ENCODE peak calls at places on chromosomes 6 and 20, in four cellular contexts. M, K, V and I are unnamed samples. For H3K27me3, the result is how much of the 10 kb centered on the place peaks cover.

GRCh38 chr20:37095108-37095608 is 639 bp downstream of the RBL1 start:
- DNase-seq in M (no peak), K (no peak), V (no peak), I (no peak)

GRCh38 chr6:36735110-36735971 is 37.7 kb downstream of the RAB44 start:
- DNase-seq in M (peak), K (peak), V (peak), I (peak)

GRCh38 chr20:62066339-62066982 is 780 bp upstream of the TAF4 start:
- DNase-seq in M (no peak), K (peak), V (no peak), I (no peak)

GRCh38 chr20:4601630-4602296 is 119.9 kb upstream of the PRND start:
- DNase-seq in M (no peak), K (no peak), V (no peak), I (no peak)

GRCh38 chr6:170369439-170369838 is 62.9 kb downstream of the FAM120B start:
- DNase-seq in M (no peak), K (no peak), V (no peak), I (no peak)

GRCh38 chr6:41917528-41917927 is 3.4 kb downstream of the MED20 start:
- DNase-seq in M (peak), K (no peak), V (no peak), I (no peak)

GRCh38 chr6:137105375-137105774 is 60.6 kb upstream of the IL20RA start:
- DNase-seq in M (no peak), K (no peak), V (no peak), I (no peak)

GRCh38 chr6:85569323-85569722 is 24.3 kb downstream of the SNX14 start:
- DNase-seq in M (peak), K (no peak), V (no peak), I (no peak)

GRCh38 chr6:31308050-31308844 is 36.4 kb upstream of the HLA-C start:
- DNase-seq in M (no peak), K (peak), V (no peak), I (no peak)

GRCh38 chr6:3045369-3045768 is 22.9 kb upstream of the RIPK1 start:
- DNase-seq in M (no peak), K (no peak), V (no peak), I (no peak)

GRCh38 chr20:3092611-3093379 is 8.3 kb upstream of the AVP start:
- DNase-seq in M (no peak), K (peak), V (no peak), I (no peak)

GRCh38 chr6:90369024-90369519 is 72.4 kb upstream of the BACH2 start:
- DNase-seq in M (peak), K (peak), V (peak), I (peak)

GRCh38 chr6:93182933-93183479 is 236.4 kb downstream of the EPHA7 start:
- DNase-seq in M (no peak), K (no peak), V (no peak), I (no peak)

GRCh38 chr20:44409132-44409600 is 53.7 kb downstream of the HNF4A start:
- DNase-seq in M (peak), K (no peak), V (no peak), I (no peak)

GRCh38 chr6:24859608-24860007 is 60.9 kb upstream of the ARMH2 start:
- DNase-seq in M (no peak), K (no peak), V (no peak), I (no peak)

GRCh38 chr20:38049800-38050199 is 16.3 kb downstream of the RPRD1B start:
- DNase-seq in M (peak), K (no peak), V (no peak), I (no peak)

GRCh38 chr6:71043902-71044301 is 87.0 kb upstream of the B3GAT2 start:
- DNase-seq in M (peak), K (no peak), V (no peak), I (no peak)

GRCh38 chr20:20712004-20712473 is 405 bp downstream of the RALGAPA2 start:
- DNase-seq in M (no peak), K (no peak), V (no peak), I (no peak)

GRCh38 chr20:64058536-64058935 is 4.5 kb upstream of the TCEA2 start:
- DNase-seq in M (peak), K (no peak), V (no peak), I (no peak)

GRCh38 chr6:165573671-165574070 is 89.4 kb downstream of the PDE10A start:
- DNase-seq in M (peak), K (peak), V (no peak), I (no peak)

GRCh38 chr6:53042112-53042511 is 23.1 kb upstream of the FBXO9 start:
- DNase-seq in M (peak), K (no peak), V (no peak), I (no peak)

GRCh38 chr20:2602746-2603145 is 49.7 kb upstream of the NOP56 start:
- DNase-seq in M (no peak), K (no peak), V (no peak), I (no peak)

GRCh38 chr6:122372647-122373046 is 26.8 kb upstream of the HSF2 start:
- DNase-seq in M (peak), K (no peak), V (no peak), I (no peak)
- TF ChIP-seq CTCF in M (peak), K (peak), V (no peak), I (no peak)

GRCh38 chr6:40419881-40420705 is 167.1 kb downstream of the LRFN2 start:
- DNase-seq in M (no peak), K (no peak), V (peak), I (no peak)
- H3K27me3 ChIP-seq in M (under half), K (under half), V (under half), I (under half)

GRCh38 chr6:14711056-14711703 is 534.7 kb upstream of the JARID2 start:
- DNase-seq in M (peak), K (no peak), V (no peak), I (no peak)
- TF ChIP-seq CTCF in M (peak), K (peak), V (no peak), I (no peak)

GRCh38 chr6:141701732-141702131 is 431.0 kb upstream of the GJE1 start:
- DNase-seq in M (no peak), K (no peak), V (no peak), I (no peak)

GRCh38 chr6:141700836-141701235 is 431.9 kb upstream of the GJE1 start:
- DNase-seq in M (peak), K (no peak), V (no peak), I (no peak)
- H3K27me3 ChIP-seq in M (under half), K (under half), V (under half), I (under half)

DNA sequence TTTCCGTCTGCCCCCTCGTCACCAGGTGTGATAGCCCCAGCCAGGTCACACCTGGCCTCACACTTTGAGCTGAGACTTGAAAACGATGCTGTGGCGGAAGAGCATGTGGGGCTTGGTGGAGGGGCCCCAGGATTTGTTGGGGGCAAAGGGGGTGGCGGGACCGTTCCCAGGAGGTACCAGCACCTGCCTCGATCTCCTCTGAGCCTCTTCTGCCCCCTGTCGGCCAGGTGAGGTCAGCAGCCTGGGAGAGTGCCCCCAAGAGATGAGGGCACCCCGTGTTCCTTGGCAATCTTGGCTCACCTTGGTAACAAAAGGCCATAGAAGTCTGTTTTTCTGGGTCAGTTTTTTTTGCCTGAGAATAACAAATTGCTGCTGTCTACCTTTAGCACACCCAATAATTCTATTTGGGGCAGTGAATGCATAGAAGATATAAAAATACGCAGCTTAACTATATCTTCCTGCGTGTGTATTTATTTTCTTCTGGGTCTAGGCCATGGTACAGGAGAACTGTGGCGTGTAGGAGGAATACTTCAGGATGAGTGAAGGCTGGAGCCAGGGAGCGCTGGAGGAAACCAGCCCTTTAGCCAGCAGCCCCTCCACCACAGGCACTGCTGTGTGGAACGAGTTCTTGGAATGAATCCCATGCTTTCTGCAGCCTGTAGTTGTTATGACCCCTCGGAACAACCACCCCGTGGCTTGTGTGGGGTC is 25.2 kb downstream of the SPATA2 start:
- DNase-seq in M (no peak), K (no peak), V (peak), I (no peak)
- TF ChIP-seq CTCF in M (no peak), K (no peak), V (no peak), I (no peak)

GRCh38 chr20:43241057-43241702 is 51.5 kb upstream of the PTPRT start:
- DNase-seq in M (no peak), K (no peak), V (no peak), I (no peak)
- H3K27me3 ChIP-seq in M (under half), K (under half), V (under half), I (under half)

GRCh38 chr6:13669476-13669875 is 42.2 kb downstream of the RANBP9 start:
- DNase-seq in M (no peak), K (no peak), V (no peak), I (no peak)
- TF ChIP-seq CTCF in M (no peak), K (no peak), V (no peak), I (no peak)

DNA sequence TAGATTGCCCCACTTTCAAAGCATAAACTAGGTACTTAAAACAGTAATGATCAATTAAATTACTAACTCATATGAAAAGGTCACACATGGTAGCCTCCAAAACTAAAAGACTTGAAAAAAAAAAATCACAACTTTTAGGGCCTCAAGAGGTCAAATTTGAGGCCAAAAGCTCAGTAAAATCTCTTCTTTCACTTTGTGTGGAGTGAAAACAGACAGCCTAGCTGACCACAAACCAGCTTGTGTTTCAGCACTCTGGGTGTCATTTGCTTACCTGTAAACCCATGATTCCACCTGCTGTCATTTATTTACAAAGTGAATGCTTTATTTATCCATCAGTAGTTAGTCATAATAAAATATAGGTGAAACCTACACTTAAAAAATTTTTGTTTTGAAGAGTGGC is 34.0 kb downstream of the GNAS start:
- DNase-seq in M (no peak), K (no peak), V (no peak), I (no peak)
- H3K27me3 ChIP-seq in M (under half), K (under half), V (under half), I (under half)